ENCODE peak calls at places on chromosomes 13 and 19, in four cellular contexts. F is HCT116, Q is breast epithelium, T is transverse colon. S is an unnamed sample. For H3K4me1, the result is how much of the 10 kb centered on the place peaks cover.

GRCh38 chr13:41263261-41263971 is at the start of gene MTRF1:
- DNase-seq in Q (peak), T (peak), F (peak), S (peak)

GRCh38 chr13:85651440-85651839 is 147.8 kb downstream of the SLITRK6 start:
- DNase-seq in T (no peak), F (no peak), Q (no peak), S (no peak)

GRCh38 chr19:12985049-12985776 is 10.1 kb upstream of the NFIX start:
- DNase-seq in T (peak), F (peak), Q (no peak), S (no peak)

GRCh38 chr13:67267136-67267535 is 37.0 kb upstream of the PCDH9 start:
- DNase-seq in T (no peak), F (no peak), Q (no peak), S (no peak)

GRCh38 chr13:30551194-30551593 is 66.5 kb upstream of the USPL1 start:
- DNase-seq in F (peak), T (no peak), Q (no peak), S (no peak)

GRCh38 chr13:106213028-106213427 is 322.4 kb downstream of the EFNB2 start:
- DNase-seq in T (no peak), F (peak), Q (no peak), S (no peak)

GRCh38 chr13:113345486-113345885 is 18.4 kb downstream of the GRTP1 start:
- DNase-seq in Q (no peak), T (no peak), F (no peak), S (peak)

GRCh38 chr13:94988654-94989053 is 276.3 kb upstream of the SOX21 start:
- DNase-seq in F (peak), Q (no peak), T (no peak), S (no peak)

GRCh38 chr13:67416047-67416925 is 186.2 kb upstream of the PCDH9 start:
- DNase-seq in Q (no peak), T (no peak), F (no peak), S (no peak)

GRCh38 chr13:76455960-76456359 is 430.2 kb downstream of the KCTD12 start:
- DNase-seq in F (no peak), T (no peak), Q (no peak), S (no peak)

GRCh38 chr13:92362717-92363116 is 863.9 kb upstream of the GPC6 start:
- DNase-seq in T (no peak), F (no peak), Q (no peak), S (no peak)

GRCh38 chr13:19670147-19670546 is 36.7 kb downstream of the MPHOSPH8 start:
- DNase-seq in F (no peak), T (no peak), Q (no peak), S (no peak)

GRCh38 chr19:36009220-36009619 is 607 bp upstream of the SYNE4 start:
- DNase-seq in T (peak), Q (peak), F (no peak), S (peak)

GRCh38 chr13:51807041-51807440 is 3.1 kb upstream of the DHRS12 start:
- DNase-seq in Q (no peak), T (no peak), F (no peak), S (no peak)
- H3K4me1 ChIP-seq in Q (under half), T (under half), F (under half), S (under half)

DNA sequence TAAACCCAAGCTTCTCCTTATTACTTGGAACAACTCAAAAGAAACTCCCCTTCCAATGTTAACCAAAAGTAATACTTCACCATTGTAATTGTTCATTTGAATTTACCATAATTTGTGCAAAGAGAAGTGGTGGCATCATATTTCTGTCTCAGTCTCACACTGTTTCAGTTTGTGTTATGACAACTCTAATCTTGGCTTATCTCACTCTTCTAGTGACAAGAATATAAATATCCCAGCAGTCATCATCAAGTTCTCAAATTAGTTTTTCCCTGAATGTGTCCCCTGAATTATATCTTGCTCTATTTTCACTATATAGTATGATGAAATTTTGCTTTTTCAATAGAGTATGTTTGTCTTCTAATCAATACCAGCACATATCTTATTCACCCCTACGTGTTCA is 681.4 kb upstream of the PRR20A start:
- DNase-seq in F (no peak), Q (no peak), T (no peak), S (no peak)
- TF ChIP-seq POLR2AphosphoS5 in F (no peak), Q (no peak), T (no peak), S (no peak)

DNA sequence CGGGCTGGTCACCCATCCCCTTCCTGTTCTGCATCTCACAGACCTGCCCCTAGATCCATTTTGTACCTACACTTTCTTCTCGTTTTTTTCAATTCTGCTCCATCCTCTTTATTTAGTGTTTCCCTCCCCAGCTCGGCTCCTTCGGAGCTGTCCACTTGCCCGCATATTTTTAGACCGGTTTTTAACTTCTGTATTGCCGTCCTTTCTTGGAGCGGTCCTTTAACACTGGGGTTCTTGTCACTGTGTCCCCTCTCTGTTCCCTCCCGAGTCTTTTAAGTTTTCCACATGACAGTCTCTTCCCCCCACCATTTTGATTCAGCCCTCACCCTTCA is 1.7 kb downstream of the ARHGAP35 start:
- DNase-seq in T (no peak), F (no peak), Q (no peak), S (no peak)
- H3K4me1 ChIP-seq in T (half or more), F (half or more), Q (under half), S (half or more)

DNA sequence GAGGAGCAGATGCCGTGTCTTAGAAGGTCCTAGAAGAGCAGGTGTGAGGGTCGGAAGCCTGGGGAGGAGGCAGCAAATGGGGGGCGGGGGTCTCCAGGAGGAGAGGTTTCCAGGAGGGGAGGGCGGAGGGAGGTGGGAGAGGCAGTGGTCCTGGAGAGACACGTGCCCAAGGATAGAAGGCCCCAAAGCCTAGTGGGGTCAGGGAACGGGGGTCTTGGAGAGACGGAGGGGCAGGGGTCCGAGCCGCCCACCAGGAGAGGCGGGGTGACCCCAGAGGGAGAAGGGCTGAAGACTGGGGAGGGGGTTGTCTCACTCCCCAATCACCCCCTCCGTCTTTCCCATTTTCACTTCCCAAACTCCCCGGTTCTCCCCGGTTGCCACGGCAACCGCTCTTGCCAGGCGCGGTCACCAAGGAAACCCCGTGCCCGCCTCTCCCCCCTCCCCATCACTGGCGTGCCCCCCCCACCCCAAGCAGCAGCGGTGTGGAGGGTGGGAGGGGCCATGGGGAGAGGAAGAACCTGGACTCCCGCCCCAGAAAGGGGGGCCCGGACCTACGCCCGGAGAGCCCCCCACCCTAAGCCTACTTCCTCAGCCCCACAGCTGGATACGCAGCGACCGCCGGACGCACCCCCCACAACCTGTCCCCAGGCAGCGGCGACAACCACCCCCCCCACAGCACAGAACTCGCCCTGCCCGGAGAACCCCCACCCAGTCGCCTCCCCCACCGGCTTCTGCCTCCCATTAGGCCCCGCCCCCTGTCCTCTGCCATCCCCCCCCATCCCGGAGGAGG is 988 bp downstream of the LRRC4B start:
- DNase-seq in Q (no peak), F (no peak), T (no peak), S (no peak)
- TF ChIP-seq POLR2AphosphoS5 in Q (no peak), F (no peak), T (no peak), S (no peak)

DNA sequence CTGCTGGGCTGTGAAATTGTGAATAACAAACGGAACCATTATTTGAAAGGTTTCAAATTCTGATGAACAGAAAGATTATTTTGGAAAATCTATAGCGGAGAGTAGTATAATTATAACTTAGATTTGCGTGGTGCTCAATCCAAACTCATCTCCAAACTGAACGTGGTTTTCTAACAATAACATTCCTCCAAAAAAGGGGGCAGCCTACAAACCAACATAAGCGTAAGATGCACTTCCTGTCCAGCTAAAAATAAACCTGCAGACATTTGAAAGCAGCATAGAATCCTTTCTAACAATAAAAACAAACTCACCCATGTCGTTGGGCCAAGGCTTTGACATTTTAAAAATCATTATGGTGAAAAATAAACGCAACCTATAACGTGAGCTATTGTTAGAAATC is 178.4 kb downstream of the COL4A1 start:
- DNase-seq in Q (no peak), T (no peak), F (no peak), S (no peak)
- H3K4me1 ChIP-seq in Q (under half), T (under half), F (under half), S (under half)

GRCh38 chr19:48368942-48369341 is 4.8 kb downstream of the SYNGR4 start:
- DNase-seq in Q (no peak), F (no peak), T (peak), S (no peak)

GRCh38 chr19:48364564-48365363 is 597 bp downstream of the SYNGR4 start:
- DNase-seq in T (peak), Q (no peak), F (no peak), S (peak)

GRCh38 chr19:48365602-48366001 is 1.4 kb downstream of the SYNGR4 start:
- DNase-seq in T (no peak), Q (no peak), F (no peak), S (peak)

GRCh38 chr19:48370955-48371354 is 6.8 kb downstream of the SYNGR4 start:
- DNase-seq in T (no peak), F (no peak), Q (no peak), S (no peak)

GRCh38 chr19:48367855-48368254 is 3.7 kb downstream of the SYNGR4 start:
- DNase-seq in Q (no peak), T (no peak), F (no peak), S (no peak)
- TF ChIP-seq POLR2AphosphoS5 in Q (no peak), T (no peak), F (no peak), S (no peak)

GRCh38 chr13:28466151-28466550 is 28.8 kb downstream of the FLT1 start:
- DNase-seq in T (no peak), Q (no peak), F (no peak), S (no peak)

GRCh38 chr13:28467034-28467433 is 27.9 kb downstream of the FLT1 start:
- DNase-seq in Q (no peak), T (no peak), F (no peak), S (no peak)

GRCh38 chr13:28468520-28468915 is 26.4 kb downstream of the FLT1 start:
- DNase-seq in Q (no peak), T (no peak), F (no peak), S (no peak)

GRCh38 chr13:28469316-28469715 is 25.6 kb downstream of the FLT1 start:
- DNase-seq in Q (no peak), T (no peak), F (no peak), S (no peak)

DNA sequence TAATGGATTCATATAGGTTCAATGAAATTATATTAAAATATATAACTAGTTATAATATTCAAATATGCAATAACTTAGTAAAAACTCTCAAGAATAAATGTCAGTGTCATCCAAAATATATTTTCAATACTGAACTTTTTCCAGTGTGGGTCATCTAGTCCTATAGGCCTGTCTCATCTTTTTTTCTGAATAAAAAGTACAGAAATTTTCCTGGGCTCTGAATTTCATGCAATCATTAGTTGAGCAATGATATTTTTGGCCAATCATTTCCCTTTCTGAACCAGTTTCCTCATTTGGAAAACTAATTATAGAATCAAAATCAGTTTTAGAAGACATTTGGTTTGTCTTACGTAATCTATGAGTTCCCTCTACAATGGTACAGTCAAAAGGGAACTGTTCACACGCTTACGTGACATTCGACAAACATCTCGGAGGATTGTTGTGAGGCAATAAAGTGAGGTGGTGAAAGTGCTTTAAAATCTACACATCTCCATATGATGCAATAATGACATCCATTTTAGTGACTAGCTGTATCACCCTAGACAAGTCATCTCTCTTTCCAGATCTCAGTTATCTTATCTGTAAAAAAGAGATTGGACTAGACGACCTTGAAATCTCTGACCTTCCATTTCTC is 26.9 kb downstream of the FLT1 start:
- DNase-seq in Q (no peak), F (no peak), T (no peak), S (no peak)
- H3K4me1 ChIP-seq in Q (under half), F (under half), T (under half), S (under half)

GRCh38 chr19:54138777-54139256 is 1.3 kb downstream of the CNOT3 start:
- DNase-seq in T (no peak), F (no peak), Q (no peak), S (peak)

GRCh38 chr19:54137913-54138776 is 583 bp downstream of the CNOT3 start:
- DNase-seq in F (no peak), Q (no peak), T (peak), S (peak)

GRCh38 chr19:54137114-54137912 is at the start of gene CNOT3:
- DNase-seq in T (peak), Q (peak), F (peak), S (peak)

GRCh38 chr19:54136086-54136863 is 1.3 kb upstream of the CNOT3 start:
- DNase-seq in F (no peak), Q (no peak), T (no peak), S (no peak)

GRCh38 chr19:54136864-54137113 is 773 bp upstream of the CNOT3 start:
- DNase-seq in Q (no peak), F (no peak), T (no peak), S (no peak)
- TF ChIP-seq POLR2AphosphoS5 in Q (peak), F (peak), T (peak), S (no peak)

DNA sequence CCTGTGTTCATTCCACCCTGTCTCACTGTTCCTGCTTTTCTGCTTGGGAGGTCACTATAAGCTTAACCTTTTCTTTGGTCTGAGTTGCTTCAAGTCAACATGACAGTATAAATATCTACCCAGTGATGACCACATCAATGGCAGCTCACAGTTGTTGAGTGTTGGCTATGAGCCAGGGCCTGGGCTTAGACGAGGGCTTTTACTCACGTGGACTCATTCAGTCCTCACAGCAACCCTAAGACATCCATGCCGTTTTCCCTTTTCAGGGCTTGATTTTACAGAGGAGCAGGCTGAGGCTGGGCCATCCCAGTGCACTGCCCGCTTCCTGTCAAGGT is 10.2 kb upstream of the CCDC97 start:
- DNase-seq in T (peak), Q (no peak), F (no peak), S (no peak)
- H3K4me1 ChIP-seq in T (under half), Q (under half), F (under half), S (half or more)

GRCh38 chr19:6076675-6077463 is 33.4 kb downstream of the RFX2 start:
- DNase-seq in T (no peak), Q (no peak), F (no peak), S (no peak)
- TF ChIP-seq POLR2AphosphoS5 in T (no peak), Q (no peak), F (no peak), S (peak)

S was measured in spleen.